ENCODE peak calls at places on chromosomes 3 and 15, in five cellular contexts. H is breast epithelium, R is stomach, G is thoracic aorta, B is spleen. D is an unnamed sample. For H3K4me1, the result is how much of the 10 kb centered on the place peaks cover.

GRCh38 chr15:48939686-48940085 is 24.0 kb downstream of the SHC4 start:
- DNase-seq in H (no peak), G (no peak), B (no peak), R (no peak), D (no peak)

GRCh38 chr3:42502429-42503250 is at the start of gene VIPR1:
- DNase-seq in R (peak), G (no peak), B (peak), H (peak), D (peak)

GRCh38 chr3:117788499-117788898 is 1078.9 kb downstream of the TUSC7 start:
- DNase-seq in B (no peak), G (no peak), R (no peak), H (no peak), D (no peak)

GRCh38 chr3:198079771-198080520 is 119.9 kb downstream of the LMLN start:
- DNase-seq in H (no peak), G (no peak), R (no peak), B (no peak), D (no peak)

GRCh38 chr15:36117394-36117793 is 462.0 kb upstream of the CDIN1 start:
- DNase-seq in R (no peak), H (no peak), B (no peak), G (no peak), D (no peak)

GRCh38 chr15:29127506-29128430 is 141.9 kb downstream of the NSMCE3 start:
- DNase-seq in B (peak), G (no peak), H (no peak), R (no peak), D (peak)

GRCh38 chr15:37093480-37094410 is 6.6 kb downstream of the MEIS2 start:
- DNase-seq in R (no peak), H (no peak), B (no peak), G (no peak), D (no peak)

GRCh38 chr3:56291953-56292352 is 176.3 kb downstream of the ERC2 start:
- DNase-seq in R (no peak), G (no peak), B (no peak), H (no peak), D (no peak)

GRCh38 chr3:59812188-59812587 is 762.4 kb upstream of the CFAP20DC start:
- DNase-seq in B (no peak), G (no peak), H (no peak), R (no peak), D (no peak)

GRCh38 chr3:45605569-45605968 is 11.0 kb downstream of the LIMD1 start:
- DNase-seq in G (no peak), B (no peak), H (no peak), R (no peak), D (no peak)

GRCh38 chr3:128879125-128879969 is at the start of gene ACAD9:
- DNase-seq in R (peak), H (peak), G (peak), B (peak), D (peak)
- TF ChIP-seq CTCF in R (no peak), H (no peak), G (no peak), B (no peak), D (no peak)

GRCh38 chr3:72892081-72892763 is 4.4 kb downstream of the GXYLT2 start:
- DNase-seq in R (no peak), G (no peak), B (no peak), H (no peak), D (no peak)

GRCh38 chr3:72889310-72890165 is 1.7 kb downstream of the GXYLT2 start:
- DNase-seq in H (no peak), B (no peak), G (no peak), R (no peak), D (no peak)

GRCh38 chr3:72890166-72890925 is 2.5 kb downstream of the GXYLT2 start:
- DNase-seq in G (no peak), H (no peak), B (no peak), R (no peak), D (no peak)

GRCh38 chr3:72892870-72893269 is 5.0 kb downstream of the GXYLT2 start:
- DNase-seq in R (no peak), B (no peak), G (no peak), H (no peak), D (no peak)

DNA sequence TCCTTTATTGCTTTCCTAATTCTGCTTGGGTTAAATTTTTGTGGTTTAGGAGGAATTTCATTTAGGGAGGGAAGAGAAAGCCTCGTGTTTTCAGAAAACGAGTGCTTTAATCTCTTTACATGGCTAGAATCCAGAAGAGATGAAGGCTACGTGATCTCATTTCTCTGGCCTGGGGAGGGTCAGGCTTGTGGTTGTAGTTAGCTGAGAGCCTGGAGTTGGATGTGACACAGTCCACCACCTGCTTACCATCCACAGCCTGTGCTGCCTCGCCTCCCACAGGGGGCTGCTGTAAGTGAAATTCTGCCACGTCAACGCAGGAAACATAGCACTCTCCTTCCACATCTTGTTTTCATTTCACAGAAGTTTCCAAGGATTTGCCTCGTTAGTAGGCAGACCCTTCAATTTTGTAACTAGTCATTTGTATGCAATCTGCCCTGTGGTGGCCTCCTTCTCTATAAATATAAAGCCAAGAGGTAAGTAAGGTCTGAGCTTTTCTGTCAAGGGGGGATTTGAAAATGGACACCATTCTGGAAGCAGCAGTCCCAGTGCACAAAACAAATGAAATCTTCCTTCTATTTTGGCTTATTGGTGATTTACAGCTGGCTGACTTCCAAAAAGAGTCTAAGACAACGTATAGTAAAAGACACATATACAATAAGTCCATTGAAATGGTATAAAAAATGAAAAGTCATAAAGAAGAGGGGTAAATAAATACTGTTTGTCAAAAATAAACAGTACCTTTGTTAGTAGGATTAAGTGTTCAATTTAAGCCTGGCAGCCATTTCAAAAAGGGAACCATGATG is 3.4 kb downstream of the GXYLT2 start:
- DNase-seq in H (peak), R (no peak), B (no peak), G (no peak), D (no peak)
- H3K4me1 ChIP-seq in H (under half), R (under half), B (under half), G (under half), D (under half)

GRCh38 chr3:153285194-153285641 is 123.2 kb downstream of the RAP2B start:
- DNase-seq in G (no peak), R (no peak), B (no peak), H (no peak), D (no peak)
- TF ChIP-seq CTCF in G (no peak), R (no peak), B (no peak), H (no peak), D (no peak)

DNA sequence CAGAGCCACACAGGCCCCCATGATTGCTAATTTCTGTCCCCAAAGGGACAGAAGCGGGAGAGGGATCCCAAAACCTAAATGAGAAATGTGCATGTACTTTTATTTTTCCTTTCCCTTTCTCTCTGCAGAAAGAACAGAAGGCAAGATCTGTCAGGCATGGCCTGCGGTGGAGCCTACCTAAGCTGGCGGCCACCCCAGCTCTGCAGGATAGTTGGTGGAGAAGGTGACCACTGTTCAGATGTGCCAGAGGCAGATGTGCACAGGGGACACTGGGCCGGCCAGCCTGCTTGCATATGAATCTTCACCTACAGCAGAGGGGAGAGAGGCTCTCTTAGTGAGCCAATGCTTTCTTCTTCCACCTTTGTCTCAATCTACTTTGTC is 2.1 kb upstream of the AMOTL2 start:
- DNase-seq in R (no peak), B (peak), G (no peak), H (no peak), D (peak)
- H3K4me1 ChIP-seq in R (under half), B (half or more), G (under half), H (under half), D (under half)

DNA sequence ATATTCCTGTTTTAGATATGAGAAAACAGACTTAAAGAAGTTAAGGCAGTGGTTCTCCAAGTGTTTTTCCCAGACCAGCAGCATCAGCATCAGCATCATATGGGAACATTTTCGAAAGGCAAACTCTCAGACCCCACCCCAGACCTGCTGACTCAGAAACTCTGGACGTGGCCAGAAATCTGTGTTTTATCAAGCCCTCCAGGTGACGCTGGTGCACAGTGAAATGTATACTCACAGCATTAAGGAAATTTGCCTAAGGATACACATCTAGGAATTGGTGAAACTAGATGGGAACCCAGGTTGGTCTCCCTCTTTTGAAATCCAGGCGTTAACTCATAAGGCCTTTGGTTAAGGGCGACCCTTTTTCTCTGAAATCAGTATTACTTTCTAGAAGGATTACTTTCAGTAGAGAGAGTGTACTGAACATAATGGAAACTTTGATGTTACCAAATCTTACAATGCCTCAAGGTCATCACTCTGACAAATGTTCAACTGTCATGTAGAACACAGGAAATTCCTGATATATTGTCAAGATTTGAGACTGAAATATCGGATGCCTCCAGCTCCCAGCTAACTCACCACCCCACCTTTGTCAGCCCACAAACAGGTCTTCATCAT is 910.2 kb downstream of the ROBO1 start:
- DNase-seq in H (no peak), G (no peak), B (no peak), R (no peak), D (no peak)
- TF ChIP-seq CTCF in H (no peak), G (no peak), B (no peak), R (no peak), D (no peak)

DNA sequence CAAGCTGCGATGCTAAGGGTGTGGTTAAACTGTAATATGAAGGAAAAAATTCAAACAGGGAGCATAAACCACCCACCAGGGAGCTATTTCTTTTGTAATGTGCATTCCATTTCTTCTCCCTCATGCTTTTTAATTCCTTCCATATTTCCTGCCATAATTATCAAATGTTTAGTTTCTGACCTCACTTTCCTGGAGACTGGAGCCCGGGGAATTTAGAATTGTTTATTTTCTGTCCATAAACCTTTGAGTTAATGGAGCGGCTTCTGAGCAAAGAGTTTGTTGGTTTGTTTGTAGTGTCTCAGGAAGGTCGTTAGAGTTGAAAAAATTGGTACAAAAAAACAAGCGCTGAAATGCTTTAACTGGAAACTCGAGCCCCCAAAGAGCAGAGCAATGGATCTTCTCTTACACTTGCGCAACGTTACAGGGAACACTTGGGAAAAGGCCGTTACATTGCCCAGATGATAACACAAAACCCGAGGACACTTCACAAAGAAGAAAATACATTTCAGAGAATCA is 1.0 kb downstream of the FSTL1 start:
- DNase-seq in G (no peak), R (no peak), B (no peak), H (no peak), D (no peak)
- H3K4me1 ChIP-seq in G (under half), R (under half), B (under half), H (under half), D (under half)

DNA sequence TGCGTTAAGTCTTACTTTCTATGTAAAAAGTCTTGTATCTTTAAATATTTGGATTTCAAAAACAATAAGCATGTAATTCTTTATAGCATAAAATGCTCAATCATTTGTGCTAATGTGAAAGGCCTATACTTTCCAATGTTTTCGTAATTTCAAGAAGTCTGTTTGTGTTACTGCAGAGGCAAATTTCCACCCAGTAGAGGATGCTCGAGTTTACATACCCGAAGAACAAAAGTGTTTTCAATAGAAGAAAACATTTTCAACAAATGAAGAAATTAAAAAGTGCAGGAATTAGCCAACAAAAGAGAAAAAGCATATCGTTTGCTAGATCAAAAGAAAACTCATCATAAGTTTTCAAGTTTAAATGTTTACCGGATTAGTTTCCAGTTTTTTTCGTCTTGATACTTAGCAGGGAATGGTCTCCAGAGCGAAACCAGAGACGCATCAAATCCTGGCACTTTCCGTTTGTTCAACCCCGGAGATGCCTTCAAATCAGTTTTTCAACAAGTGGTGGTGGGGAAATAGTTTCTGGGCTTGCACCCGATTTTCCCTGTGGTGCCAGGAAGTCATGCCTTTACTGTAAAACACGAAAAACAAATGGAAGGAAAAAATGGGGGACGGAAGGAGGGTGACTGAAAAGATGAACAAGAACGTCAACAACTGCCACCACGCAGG is 1.0 kb downstream of the CGGBP1 start:
- DNase-seq in R (no peak), B (no peak), H (no peak), G (no peak), D (no peak)
- TF ChIP-seq CTCF in R (no peak), B (no peak), H (no peak), G (no peak), D (no peak)

DNA sequence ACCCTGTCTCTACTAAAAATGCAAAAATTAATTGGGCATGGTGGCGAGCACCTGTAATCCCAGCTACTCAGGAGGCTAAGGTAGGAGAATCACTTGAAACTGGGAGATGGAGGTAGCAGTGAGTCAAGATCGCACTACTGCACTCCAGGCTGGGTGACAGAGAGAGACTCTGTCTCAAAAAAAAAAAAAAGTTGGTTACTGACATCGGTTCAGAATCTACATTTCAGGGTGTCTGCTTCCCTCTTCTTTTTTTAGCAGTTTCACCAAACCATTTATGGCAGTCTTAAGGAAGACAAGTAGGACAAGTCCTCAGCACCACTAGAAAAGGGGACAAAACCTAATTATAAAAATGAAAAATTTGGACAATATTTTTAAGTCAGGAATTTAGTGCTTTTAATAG is 3.3 kb upstream of the USP4 start:
- DNase-seq in H (no peak), R (no peak), G (no peak), B (no peak), D (no peak)
- H3K4me1 ChIP-seq in H (under half), R (under half), G (under half), B (half or more), D (under half)

GRCh38 chr15:40937762-40938529 is 8.8 kb downstream of the DLL4 start:
- DNase-seq in H (peak), R (no peak), B (no peak), G (no peak), D (no peak)
- TF ChIP-seq CTCF in H (peak), R (no peak), B (peak), G (peak), D (peak)